ENCODE peak calls at places on chromosomes 11 and 22, in nine cellular contexts. G is GM06990, J is colonic mucosa, M is adipocyte, E is upper lobe of right lung, N is GM23248, T is hepatocyte, L is NT2/D1, D is tibial nerve. P is an unnamed sample.

GRCh38 chr11:79561496-79561895 is 120.7 kb upstream of the TENM4 start:
- DNase-seq in G (no peak), J (no peak), M (no peak), E (no peak), N (no peak), T (no peak), L (no peak), D (no peak), P (no peak)

GRCh38 chr11:115590254-115590653 is 86.0 kb upstream of the CADM1 start:
- DNase-seq in G (no peak), J (no peak), M (no peak), E (no peak), N (no peak), T (no peak), L (no peak), D (no peak), P (no peak)

GRCh38 chr22:20550851-20551744 is 43.7 kb downstream of the MED15 start:
- DNase-seq in G (peak; percentile 48), J (no peak), M (peak; percentile 63), E (no peak), N (peak; percentile 97), T (peak; percentile 55), L (peak; percentile 77), D (no peak), P (peak; percentile 59)

GRCh38 chr11:95134491-95134890 is 44.8 kb downstream of the ENDOD1 start:
- DNase-seq in G (no peak), J (no peak), M (peak; percentile 75), E (no peak), N (peak; percentile 88), T (peak; percentile 61), L (no peak), D (no peak), P (no peak)

GRCh38 chr11:46300270-46300669 is 22.8 kb downstream of the CREB3L1 start:
- DNase-seq in G (no peak), J (no peak), M (no peak), E (no peak), N (no peak), T (no peak), L (no peak), D (no peak), P (no peak)

GRCh38 chr11:12019337-12019736 is 10.9 kb upstream of the DKK3 start:
- DNase-seq in G (no peak), J (no peak), M (no peak), E (no peak), N (peak; percentile 61), T (peak; percentile 47), L (no peak), D (no peak), P (peak; percentile 33)

GRCh38 chr11:15627560-15627959 is 512.8 kb downstream of the INSC start:
- DNase-seq in G (no peak), J (no peak), M (peak; percentile 35), E (no peak), N (peak; percentile 44), T (no peak), L (no peak), D (no peak), P (no peak)

GRCh38 chr22:39908737-39909136 is 7.9 kb downstream of the GRAP2 start:
- DNase-seq in G (no peak), J (no peak), M (no peak), E (no peak), N (peak; percentile 45), T (no peak), L (no peak), D (no peak), P (no peak)

GRCh38 chr11:85762226-85762625 is 48.7 kb downstream of the SYTL2 start:
- DNase-seq in G (no peak), J (no peak), M (no peak), E (no peak), N (peak; percentile 29), T (no peak), L (no peak), D (no peak), P (no peak)

GRCh38 chr22:27610863-27611786 is 190.4 kb downstream of the MN1 start:
- DNase-seq in G (no peak), J (no peak), M (no peak), E (no peak), N (no peak), T (no peak), L (no peak), D (no peak), P (no peak)

GRCh38 chr11:46388619-46389449 is 2.7 kb downstream of the CHRM4 start:
- DNase-seq in G (no peak), J (no peak), M (no peak), E (no peak), N (no peak), T (no peak), L (no peak), D (no peak), P (peak; percentile 37)

DNA sequence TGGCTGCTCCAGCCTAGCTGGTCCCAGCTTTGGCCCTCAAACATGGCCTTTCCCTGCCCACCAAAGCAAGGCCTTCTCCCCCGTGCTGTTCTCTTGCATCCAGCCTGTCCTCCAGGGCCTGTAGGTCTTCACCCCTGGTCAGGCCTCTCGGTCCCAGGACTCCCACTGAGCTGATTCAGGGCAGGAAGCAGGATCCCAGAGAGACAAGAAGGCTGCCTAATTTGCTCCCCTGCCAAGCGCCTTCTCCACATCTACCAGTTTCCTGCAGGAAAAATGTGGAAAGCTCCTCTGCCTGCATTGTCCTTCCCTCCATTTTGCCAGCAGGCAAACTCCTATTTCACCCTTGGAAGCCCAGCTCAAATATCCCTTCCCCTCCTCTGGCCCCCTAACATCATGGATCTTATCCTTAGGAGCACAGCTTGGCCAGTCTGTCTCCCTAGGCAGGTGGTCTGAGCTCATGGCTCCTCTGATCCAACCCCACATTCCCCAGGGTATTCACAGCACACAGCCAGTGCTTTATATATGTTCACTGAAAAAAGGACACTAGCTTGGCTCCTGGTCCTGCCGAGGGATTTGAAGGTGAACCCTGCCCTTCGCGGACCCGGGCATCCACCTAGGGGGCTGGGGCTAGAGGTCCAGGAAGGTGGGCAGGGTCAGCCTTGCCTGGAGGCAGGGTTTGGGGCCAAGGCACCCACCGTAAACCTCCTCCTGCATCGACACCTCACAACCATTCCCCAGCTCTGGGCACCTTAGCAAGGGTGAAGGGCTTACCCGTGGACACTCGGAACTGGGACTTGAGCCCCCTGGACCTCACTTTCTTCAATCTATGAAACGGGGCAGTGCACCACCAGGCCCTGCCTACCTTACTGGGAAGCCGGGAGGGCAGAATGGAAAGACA is 968 bp downstream of the RHBDD3 start:
- DNase-seq in G (no peak), J (no peak), M (peak; percentile 49), E (peak; percentile 58), N (peak; percentile 46), T (no peak), L (no peak), D (no peak), P (peak; percentile 55)
- H3K36me3 ChIP-seq in G (peaks cover 11% of the 10 kb centered on the region), J (peaks cover 4% of the 10 kb centered on the region), M (peaks cover 28% of the 10 kb centered on the region), E (peaks cover 5% of the 10 kb centered on the region), N (no peaks in the 10 kb centered on the region), T (no peaks in the 10 kb centered on the region), L (peaks cover 65% of the 10 kb centered on the region), D (no peaks in the 10 kb centered on the region), P (no peaks in the 10 kb centered on the region)

GRCh38 chr11:68891356-68891948 is 12.2 kb downstream of the MRPL21 start:
- DNase-seq in G (no peak), J (no peak), M (no peak), E (no peak), N (no peak), T (no peak), L (no peak), D (no peak), P (no peak)
- H3K36me3 ChIP-seq in G (peaks cover 30% of the 10 kb centered on the region), J (peaks cover 7% of the 10 kb centered on the region), M (peaks cover 40% of the 10 kb centered on the region), E (peaks cover 52% of the 10 kb centered on the region), N (peaks cover 14% of the 10 kb centered on the region), T (no peaks in the 10 kb centered on the region), L (peaks cover 49% of the 10 kb centered on the region), D (no peaks in the 10 kb centered on the region), P (no peaks in the 10 kb centered on the region)

DNA sequence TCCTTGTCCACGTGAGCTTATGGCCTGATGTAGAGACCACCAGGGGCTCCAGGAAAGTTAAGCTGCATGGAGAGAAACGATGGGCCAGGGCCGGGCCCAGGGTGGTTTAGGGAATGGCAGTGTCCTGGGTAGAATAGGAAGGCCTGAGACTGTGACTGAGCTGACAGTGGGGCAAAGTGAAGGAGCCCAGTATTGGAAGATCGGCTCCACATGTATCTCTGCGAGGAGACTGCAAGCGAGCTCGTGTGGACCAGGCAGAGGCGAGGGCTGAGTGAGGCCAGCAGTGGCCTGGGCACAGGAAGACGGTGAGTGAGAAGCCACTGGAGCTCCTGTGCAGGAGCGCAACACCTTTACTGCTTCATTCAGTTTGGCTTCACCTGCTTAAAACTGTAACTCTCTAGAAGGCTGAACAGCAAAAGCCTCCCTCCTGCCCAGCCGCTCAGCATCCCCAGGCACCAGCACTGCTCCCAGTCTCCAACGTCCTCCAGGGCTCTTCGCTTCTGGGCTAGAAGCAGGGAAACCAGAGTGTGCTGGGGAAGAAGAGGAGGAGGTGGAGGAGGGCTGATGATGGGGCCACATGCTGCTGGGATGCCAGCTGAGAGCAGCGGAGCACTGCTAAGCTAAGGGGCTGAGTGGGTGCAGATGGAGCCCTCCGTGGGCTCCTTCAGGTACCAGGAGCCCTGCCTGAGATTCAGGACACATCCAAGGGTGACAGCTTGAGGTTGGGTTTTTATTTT is 13.5 kb downstream of the TCIRG1 start:
- DNase-seq in G (no peak), J (no peak), M (no peak), E (peak; percentile 52), N (no peak), T (no peak), L (no peak), D (no peak), P (no peak)
- H3K36me3 ChIP-seq in G (peaks cover 50% of the 10 kb centered on the region), J (peaks cover 15% of the 10 kb centered on the region), M (peaks cover 45% of the 10 kb centered on the region), E (peaks cover 53% of the 10 kb centered on the region), N (no peaks in the 10 kb centered on the region), T (no peaks in the 10 kb centered on the region), L (peaks cover 72% of the 10 kb centered on the region), D (no peaks in the 10 kb centered on the region), P (no peaks in the 10 kb centered on the region)

GRCh38 chr11:70353900-70354568 is 44.3 kb upstream of the CTTN start:
- DNase-seq in G (no peak), J (no peak), M (no peak), E (no peak), N (no peak), T (no peak), L (no peak), D (no peak), P (no peak)

GRCh38 chr11:70351646-70352045 is 46.7 kb upstream of the CTTN start:
- DNase-seq in G (no peak), J (no peak), M (no peak), E (no peak), N (no peak), T (no peak), L (no peak), D (no peak), P (no peak)

GRCh38 chr11:70352601-70353000 is 45.7 kb upstream of the CTTN start:
- DNase-seq in G (no peak), J (no peak), M (no peak), E (no peak), N (no peak), T (no peak), L (no peak), D (no peak), P (no peak)

GRCh38 chr11:70353329-70353728 is 45.0 kb upstream of the CTTN start:
- DNase-seq in G (no peak), J (no peak), M (no peak), E (no peak), N (no peak), T (no peak), L (no peak), D (no peak), P (no peak)

DNA sequence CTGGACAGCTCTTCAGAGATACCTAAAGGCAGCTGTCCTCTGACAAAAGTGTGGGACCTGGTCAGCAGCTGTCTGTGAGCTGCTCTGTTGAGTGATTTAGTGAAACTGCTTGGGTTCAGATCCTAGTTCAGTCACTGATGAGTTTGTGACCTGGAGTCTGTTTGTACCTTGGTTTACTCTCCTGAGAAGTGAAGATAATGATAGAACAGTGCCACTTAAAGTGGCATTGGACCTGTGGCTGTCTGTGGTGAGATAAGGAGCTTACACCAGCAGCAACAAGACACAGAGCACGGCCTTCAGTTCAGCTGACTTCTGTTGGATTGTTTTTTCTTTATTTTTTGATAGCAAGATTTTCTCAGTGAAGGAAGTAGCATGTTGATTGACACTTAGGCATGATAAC is 46.3 kb upstream of the CTTN start:
- DNase-seq in G (no peak), J (no peak), M (no peak), E (no peak), N (no peak), T (no peak), L (no peak), D (no peak), P (no peak)
- H3K36me3 ChIP-seq in G (peaks cover 10% of the 10 kb centered on the region), J (peaks cover 11% of the 10 kb centered on the region), M (peaks cover 84% of the 10 kb centered on the region), E (peaks cover 67% of the 10 kb centered on the region), N (peaks cover 29% of the 10 kb centered on the region), T (no peaks in the 10 kb centered on the region), L (peaks cover 81% of the 10 kb centered on the region), D (no peaks in the 10 kb centered on the region), P (peaks cover 10% of the 10 kb centered on the region)

P was measured in neural progenitor cell.